ENCODE peak calls at places on chromosomes 5 and 9, in nine cellular contexts. C, J, H, N, I, S, V, Y and Q are unnamed samples.

GRCh38 chr9:37574241-37574721 is 1.9 kb downstream of the FBXO10 start:
- DNase-seq in Y (no peak), I (no peak), H (peak; percentile 71), J (no peak), C (peak; percentile 46), S (no peak), N (peak; percentile 21), V (peak; percentile 76), Q (no peak)

GRCh38 chr9:121023064-121023463 is 27.0 kb downstream of the C5 start:
- DNase-seq in I (no peak), V (no peak), H (peak; percentile 15), Y (no peak), S (no peak), C (peak; percentile 5), N (no peak), J (no peak), Q (no peak)

GRCh38 chr5:11234501-11234911 is 473.5 kb upstream of the DAP start:
- DNase-seq in H (no peak), Y (no peak), N (no peak), C (no peak), J (peak; percentile 5), V (no peak), I (no peak), S (no peak), Q (no peak)

GRCh38 chr9:113444736-113445135 is 18.8 kb upstream of the RGS3 start:
- DNase-seq in N (no peak), H (no peak), Y (no peak), S (no peak), I (no peak), J (no peak), V (no peak), C (no peak), Q (no peak)

GRCh38 chr5:67176931-67177330 is 19.7 kb downstream of the CD180 start:
- DNase-seq in Y (no peak), V (no peak), N (no peak), C (no peak), I (no peak), J (no peak), H (no peak), S (no peak), Q (no peak)

GRCh38 chr9:114355821-114356220 is 26.2 kb downstream of the ORM2 start:
- DNase-seq in H (no peak), C (no peak), N (no peak), I (no peak), S (no peak), Y (no peak), J (no peak), V (no peak), Q (no peak)

GRCh38 chr5:28012538-28012937 is 974.2 kb upstream of the CDH9 start:
- DNase-seq in C (no peak), V (no peak), H (peak; percentile 2), J (no peak), I (no peak), Y (no peak), S (no peak), N (no peak), Q (no peak)

GRCh38 chr5:138789771-138790242 is 36.6 kb downstream of the CTNNA1 start:
- DNase-seq in C (peak; percentile 28), Y (no peak), H (peak; percentile 61), J (peak; percentile 43), N (peak; percentile 32), S (peak; percentile 55), I (no peak), V (peak; percentile 72), Q (no peak)

GRCh38 chr5:3394046-3394597 is 201.5 kb upstream of the IRX1 start:
- DNase-seq in C (no peak), S (no peak), I (no peak), V (peak; percentile 19), N (no peak), Y (no peak), J (no peak), H (no peak), Q (no peak)

GRCh38 chr5:158326241-158326640 is 467.3 kb upstream of the CLINT1 start:
- DNase-seq in J (no peak), S (no peak), Y (no peak), N (no peak), C (no peak), I (no peak), V (peak; percentile 43), H (no peak), Q (no peak)

GRCh38 chr9:127707766-127708165 is 978 bp downstream of the CFAP157 start:
- DNase-seq in V (no peak), H (no peak), I (no peak), N (no peak), Y (no peak), S (peak; percentile 40), C (no peak), J (peak; percentile 44), Q (no peak)

GRCh38 chr9:118962426-118962825 is 406.8 kb downstream of the BRINP1 start:
- DNase-seq in S (no peak), N (no peak), I (no peak), V (no peak), J (no peak), H (no peak), C (peak; percentile 40), Y (no peak), Q (no peak)

GRCh38 chr5:99089822-99090549 is 161.2 kb upstream of the CHD1 start:
- DNase-seq in C (no peak), V (no peak), Y (no peak), H (no peak), N (no peak), J (no peak), I (no peak), S (no peak), Q (no peak)

GRCh38 chr5:177472460-177473441 is 683 bp downstream of the DBN1 start:
- DNase-seq in N (peak; percentile 65), C (no peak), H (no peak), I (peak; percentile 73), S (peak; percentile 56), V (peak; percentile 84), Y (no peak), J (peak; percentile 47), Q (peak; percentile 66)

GRCh38 chr5:73796164-73797141 is 170.5 kb downstream of the ARHGEF28 start:
- DNase-seq in I (no peak), C (peak; percentile 96), H (peak; percentile 99), S (peak; percentile 89), J (peak; percentile 30), N (peak; percentile 25), V (no peak), Y (no peak), Q (peak; percentile 43)

GRCh38 chr5:42337143-42337542 is 86.1 kb upstream of the GHR start:
- DNase-seq in Y (no peak), C (no peak), J (no peak), I (no peak), H (no peak), V (no peak), S (no peak), N (no peak), Q (no peak)

GRCh38 chr5:42338136-42338535 is 85.1 kb upstream of the GHR start:
- DNase-seq in V (no peak), Y (no peak), N (no peak), I (no peak), H (no peak), C (no peak), J (no peak), S (no peak), Q (no peak)

DNA sequence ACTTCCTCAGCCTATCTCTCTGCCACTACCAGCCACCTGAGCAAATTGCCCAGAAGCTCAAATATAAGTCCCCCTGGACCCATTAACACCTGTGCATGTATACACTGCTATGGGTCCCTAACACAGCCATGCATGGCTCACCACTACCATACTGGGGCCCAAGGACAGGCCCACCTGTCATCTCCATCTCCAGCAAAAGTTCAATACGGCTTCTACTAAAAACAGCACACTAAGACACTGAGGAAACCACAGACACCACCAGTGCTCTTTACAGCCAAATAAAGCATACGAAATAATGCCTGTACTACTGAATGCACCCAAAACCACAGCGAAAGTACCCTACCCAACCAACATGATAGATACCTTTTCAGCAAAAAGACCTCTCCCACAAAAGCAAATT is 85.6 kb upstream of the GHR start:
- DNase-seq in H (no peak), C (no peak), Y (no peak), J (no peak), I (no peak), S (no peak), N (no peak), V (no peak), Q (no peak)
- TF ChIP-seq CTCF in H (no peak), C (no peak), Y (no peak), J (no peak), I (no peak), S (no peak), N (no peak), V (no peak), Q (no peak)

GRCh38 chr9:8329561-8330283 is 530.1 kb upstream of the DMAC1 start:
- DNase-seq in H (no peak), S (no peak), V (no peak), J (peak; percentile 3), I (no peak), C (no peak), Y (no peak), N (no peak), Q (no peak)

GRCh38 chr9:8332871-8333270 is 533.3 kb upstream of the DMAC1 start:
- DNase-seq in C (no peak), J (no peak), V (no peak), Y (no peak), I (no peak), N (no peak), H (no peak), S (no peak), Q (no peak)

GRCh38 chr9:8332296-8332695 is 532.7 kb upstream of the DMAC1 start:
- DNase-seq in Y (no peak), V (no peak), I (no peak), N (no peak), H (no peak), C (no peak), S (no peak), J (no peak), Q (no peak)

GRCh38 chr9:8331507-8331906 is 531.9 kb upstream of the DMAC1 start:
- DNase-seq in I (no peak), Y (no peak), H (no peak), N (no peak), C (no peak), V (no peak), S (no peak), J (no peak), Q (no peak)
- H3K4me3 ChIP-seq in I (no peak overlapping the region), Y (no peak overlapping the region), H (no peak overlapping the region), N (no peak overlapping the region), C (no peak overlapping the region), V (no peak overlapping the region), S (no peak overlapping the region), J (no peak overlapping the region), Q (no peak overlapping the region)

DNA sequence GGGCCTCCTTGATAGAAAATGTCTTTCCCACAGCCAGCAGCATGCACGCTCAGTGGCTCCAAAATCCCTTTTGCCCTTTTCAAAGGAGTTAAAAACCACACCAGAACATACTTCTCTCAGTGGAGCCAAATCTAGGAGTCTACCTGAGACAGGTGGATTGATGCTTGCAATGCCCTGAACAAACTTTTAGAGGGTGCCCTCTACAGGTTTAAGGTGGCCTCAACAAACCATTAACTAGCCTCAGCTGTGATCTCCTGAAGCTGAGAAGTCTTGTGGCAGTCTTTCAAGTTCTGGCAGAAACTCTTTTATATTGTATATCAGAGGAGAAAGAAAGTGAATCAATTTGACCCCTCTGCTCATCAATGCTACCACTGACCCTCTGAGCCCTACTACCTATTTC is 125.4 kb downstream of the MED27 start:
- DNase-seq in S (peak; percentile 28), J (peak; percentile 6), N (no peak), Y (no peak), H (no peak), V (peak; percentile 36), I (no peak), C (no peak), Q (no peak)
- TF ChIP-seq CTCF in S (peak; percentile 30), J (no peak), N (peak; percentile 69), Y (no peak), H (no peak), V (peak; percentile 58), I (no peak), C (no peak), Q (no peak)

GRCh38 chr5:74851026-74851425 is 15.2 kb downstream of the FAM169A start:
- DNase-seq in H (no peak), J (no peak), C (no peak), I (no peak), N (no peak), Y (no peak), S (no peak), V (no peak), Q (no peak)
- H3K4me3 ChIP-seq in H (no peak overlapping the region), J (no peak overlapping the region), C (no peak overlapping the region), I (no peak overlapping the region), N (no peak overlapping the region), Y (no peak overlapping the region), S (no peak overlapping the region), V (no peak overlapping the region), Q (no peak overlapping the region)